ENCODE peak calls at places on chromosomes 5 and 9, in six cellular contexts. One of them, this sample, is unnamed.

GRCh38 chr9:128862401-128862851 is 19.3 kb downstream of the KYAT1 start:
- DNase-seq in progenitor cell of endocrine pancreas: no peak
- DNase-seq in HCT116: no peak
- DNase-seq in activated B cell treated with CpG ODN at 0.5 μM for 24 hours: no peak
- DNase-seq in fibroblast of mammary gland: no peak
- DNase-seq in foreskin fibroblast: no peak
- DNase-seq in this sample: no peak

GRCh38 chr5:142063878-142064331 is 44.7 kb upstream of the NDFIP1 start:
- DNase-seq in progenitor cell of endocrine pancreas: no peak
- DNase-seq in HCT116: no peak
- DNase-seq in activated B cell treated with CpG ODN at 0.5 μM for 24 hours: no peak
- DNase-seq in fibroblast of mammary gland: peak
- DNase-seq in foreskin fibroblast: peak
- DNase-seq in this sample: no peak

GRCh38 chr9:68522126-68522525 is 18.6 kb downstream of the TMEM252 start:
- DNase-seq in progenitor cell of endocrine pancreas: no peak
- DNase-seq in HCT116: no peak
- DNase-seq in activated B cell treated with CpG ODN at 0.5 μM for 24 hours: no peak
- DNase-seq in fibroblast of mammary gland: no peak
- DNase-seq in foreskin fibroblast: no peak
- DNase-seq in this sample: no peak

GRCh38 chr9:37984672-37985611 is 81.0 kb upstream of the SLC25A51 start:
- DNase-seq in progenitor cell of endocrine pancreas: no peak
- DNase-seq in HCT116: no peak
- DNase-seq in activated B cell treated with CpG ODN at 0.5 μM for 24 hours: no peak
- DNase-seq in fibroblast of mammary gland: peak
- DNase-seq in foreskin fibroblast: peak
- DNase-seq in this sample: no peak

GRCh38 chr5:173094012-173094661 is 38.0 kb downstream of the CREBRF start:
- DNase-seq in progenitor cell of endocrine pancreas: no peak
- DNase-seq in HCT116: no peak
- DNase-seq in activated B cell treated with CpG ODN at 0.5 μM for 24 hours: no peak
- DNase-seq in fibroblast of mammary gland: peak
- DNase-seq in foreskin fibroblast: peak
- DNase-seq in this sample: no peak

GRCh38 chr5:112535339-112535738 is 116.3 kb upstream of the EPB41L4A start:
- DNase-seq in progenitor cell of endocrine pancreas: no peak
- DNase-seq in HCT116: no peak
- DNase-seq in activated B cell treated with CpG ODN at 0.5 μM for 24 hours: no peak
- DNase-seq in fibroblast of mammary gland: no peak
- DNase-seq in foreskin fibroblast: no peak
- DNase-seq in this sample: no peak

GRCh38 chr9:37030591-37030939 is 3.5 kb downstream of the PAX5 start:
- DNase-seq in progenitor cell of endocrine pancreas: no peak
- DNase-seq in HCT116: no peak
- DNase-seq in activated B cell treated with CpG ODN at 0.5 μM for 24 hours: no peak
- DNase-seq in fibroblast of mammary gland: no peak
- DNase-seq in foreskin fibroblast: no peak
- DNase-seq in this sample: no peak

GRCh38 chr9:38277601-38278200 is 114.8 kb upstream of the ALDH1B1 start:
- DNase-seq in progenitor cell of endocrine pancreas: no peak
- DNase-seq in HCT116: no peak
- DNase-seq in activated B cell treated with CpG ODN at 0.5 μM for 24 hours: no peak
- DNase-seq in fibroblast of mammary gland: no peak
- DNase-seq in foreskin fibroblast: no peak
- DNase-seq in this sample: no peak

GRCh38 chr5:33968133-33969005 is 16.1 kb downstream of the SLC45A2 start:
- DNase-seq in progenitor cell of endocrine pancreas: no peak
- DNase-seq in HCT116: no peak
- DNase-seq in activated B cell treated with CpG ODN at 0.5 μM for 24 hours: no peak
- DNase-seq in fibroblast of mammary gland: no peak
- DNase-seq in foreskin fibroblast: peak
- DNase-seq in this sample: no peak

GRCh38 chr5:169013846-169014245 is 287.1 kb downstream of the SLIT3 start:
- DNase-seq in progenitor cell of endocrine pancreas: no peak
- DNase-seq in HCT116: no peak
- DNase-seq in activated B cell treated with CpG ODN at 0.5 μM for 24 hours: no peak
- DNase-seq in fibroblast of mammary gland: no peak
- DNase-seq in foreskin fibroblast: peak
- DNase-seq in this sample: no peak

GRCh38 chr5:173302546-173303155 is 25.6 kb downstream of the STC2 start:
- DNase-seq in progenitor cell of endocrine pancreas: no peak
- DNase-seq in HCT116: peak
- DNase-seq in activated B cell treated with CpG ODN at 0.5 μM for 24 hours: no peak
- DNase-seq in fibroblast of mammary gland: peak
- DNase-seq in foreskin fibroblast: peak
- DNase-seq in this sample: no peak

GRCh38 chr9:124465736-124466135 is 15.5 kb downstream of the ADGRD2 start:
- DNase-seq in progenitor cell of endocrine pancreas: no peak
- DNase-seq in HCT116: no peak
- DNase-seq in activated B cell treated with CpG ODN at 0.5 μM for 24 hours: no peak
- DNase-seq in fibroblast of mammary gland: no peak
- DNase-seq in foreskin fibroblast: no peak
- DNase-seq in this sample: no peak

GRCh38 chr5:172497591-172498255 is 43.4 kb upstream of the SH3PXD2B start:
- DNase-seq in progenitor cell of endocrine pancreas: peak
- DNase-seq in HCT116: no peak
- DNase-seq in activated B cell treated with CpG ODN at 0.5 μM for 24 hours: no peak
- DNase-seq in fibroblast of mammary gland: no peak
- DNase-seq in foreskin fibroblast: no peak
- DNase-seq in this sample: no peak

GRCh38 chr9:38358390-38359296 is 33.9 kb upstream of the ALDH1B1 start:
- DNase-seq in progenitor cell of endocrine pancreas: no peak
- DNase-seq in HCT116: no peak
- DNase-seq in activated B cell treated with CpG ODN at 0.5 μM for 24 hours: no peak
- DNase-seq in fibroblast of mammary gland: no peak
- DNase-seq in foreskin fibroblast: no peak
- DNase-seq in this sample: peak

GRCh38 chr9:121781701-121782464 is 130.4 kb downstream of the DAB2IP start:
- DNase-seq in progenitor cell of endocrine pancreas: no peak
- DNase-seq in HCT116: no peak
- DNase-seq in activated B cell treated with CpG ODN at 0.5 μM for 24 hours: no peak
- DNase-seq in fibroblast of mammary gland: no peak
- DNase-seq in foreskin fibroblast: no peak
- DNase-seq in this sample: no peak

GRCh38 chr5:171422902-171423663 is 3.6 kb downstream of the FGF18 start:
- DNase-seq in progenitor cell of endocrine pancreas: no peak
- DNase-seq in HCT116: no peak
- DNase-seq in activated B cell treated with CpG ODN at 0.5 μM for 24 hours: no peak
- DNase-seq in fibroblast of mammary gland: no peak
- DNase-seq in foreskin fibroblast: no peak
- DNase-seq in this sample: peak

GRCh38 chr9:121559183-121559582 is 59.5 kb upstream of the GGTA1 start:
- DNase-seq in progenitor cell of endocrine pancreas: no peak
- DNase-seq in HCT116: no peak
- DNase-seq in activated B cell treated with CpG ODN at 0.5 μM for 24 hours: no peak
- DNase-seq in fibroblast of mammary gland: peak
- DNase-seq in foreskin fibroblast: no peak
- DNase-seq in this sample: no peak

GRCh38 chr5:177131019-177131320 is 2.6 kb upstream of the NSD1 start:
- DNase-seq in progenitor cell of endocrine pancreas: no peak
- DNase-seq in HCT116: no peak
- DNase-seq in activated B cell treated with CpG ODN at 0.5 μM for 24 hours: no peak
- DNase-seq in fibroblast of mammary gland: no peak
- DNase-seq in foreskin fibroblast: no peak
- DNase-seq in this sample: no peak

GRCh38 chr5:108003178-108003577 is 332.4 kb upstream of the EFNA5 start:
- DNase-seq in progenitor cell of endocrine pancreas: no peak
- DNase-seq in HCT116: no peak
- DNase-seq in activated B cell treated with CpG ODN at 0.5 μM for 24 hours: no peak
- DNase-seq in fibroblast of mammary gland: peak
- DNase-seq in foreskin fibroblast: peak
- DNase-seq in this sample: no peak

GRCh38 chr5:149442563-149443182 is 63.6 kb upstream of the IL17B start:
- DNase-seq in progenitor cell of endocrine pancreas: peak
- DNase-seq in HCT116: no peak
- DNase-seq in activated B cell treated with CpG ODN at 0.5 μM for 24 hours: peak
- DNase-seq in fibroblast of mammary gland: peak
- DNase-seq in foreskin fibroblast: peak
- DNase-seq in this sample: peak

GRCh38 chr5:145586664-145587307 is 248.4 kb downstream of the PRELID2 start:
- DNase-seq in progenitor cell of endocrine pancreas: no peak
- DNase-seq in HCT116: no peak
- DNase-seq in activated B cell treated with CpG ODN at 0.5 μM for 24 hours: no peak
- DNase-seq in fibroblast of mammary gland: no peak
- DNase-seq in foreskin fibroblast: no peak
- DNase-seq in this sample: no peak

GRCh38 chr9:86287013-86287412 is 4.7 kb upstream of the ISCA1 start:
- DNase-seq in progenitor cell of endocrine pancreas: no peak
- DNase-seq in HCT116: no peak
- DNase-seq in activated B cell treated with CpG ODN at 0.5 μM for 24 hours: no peak
- DNase-seq in fibroblast of mammary gland: peak
- DNase-seq in foreskin fibroblast: peak
- DNase-seq in this sample: no peak

DNA sequence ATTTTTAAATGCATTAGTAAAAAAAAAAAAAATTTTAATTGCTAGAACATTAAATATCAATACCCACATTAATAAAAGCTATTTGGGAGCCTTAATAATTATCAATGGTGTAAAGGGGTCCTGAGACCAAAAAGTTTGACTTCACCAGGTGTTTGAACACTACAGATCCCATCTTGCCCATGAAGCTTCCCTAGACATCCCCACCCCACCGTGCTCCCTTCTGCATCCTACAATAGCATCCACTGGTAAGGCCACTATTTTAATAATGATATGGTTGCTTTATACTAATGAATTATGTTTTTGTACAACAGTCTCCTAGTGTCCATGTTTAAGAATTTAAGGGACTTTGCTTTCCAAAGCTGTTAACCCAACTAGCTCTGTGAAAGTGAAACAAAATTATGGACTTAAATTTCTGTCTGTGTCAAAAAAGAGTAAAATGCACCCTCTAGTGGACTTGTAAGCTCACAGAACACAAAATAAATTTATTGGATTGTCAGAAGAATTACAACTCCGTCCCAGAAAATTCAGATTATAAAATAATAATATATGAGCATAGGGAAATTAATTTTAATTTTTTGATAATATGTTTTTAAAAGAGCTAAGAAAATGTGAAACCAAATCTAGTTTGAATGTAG is 76.0 kb downstream of the ARL15 start:
- DNase-seq in progenitor cell of endocrine pancreas: no peak
- DNase-seq in HCT116: no peak
- DNase-seq in activated B cell treated with CpG ODN at 0.5 μM for 24 hours: no peak
- DNase-seq in fibroblast of mammary gland: peak
- DNase-seq in foreskin fibroblast: peak
- DNase-seq in this sample: no peak
- TF ChIP-seq CTCF in progenitor cell of endocrine pancreas: peak
- TF ChIP-seq CTCF in HCT116: peak
- TF ChIP-seq CTCF in activated B cell treated with CpG ODN at 0.5 μM for 24 hours: no peak
- TF ChIP-seq CTCF in fibroblast of mammary gland: peak
- TF ChIP-seq CTCF in foreskin fibroblast: peak
- TF ChIP-seq CTCF in this sample: peak

DNA sequence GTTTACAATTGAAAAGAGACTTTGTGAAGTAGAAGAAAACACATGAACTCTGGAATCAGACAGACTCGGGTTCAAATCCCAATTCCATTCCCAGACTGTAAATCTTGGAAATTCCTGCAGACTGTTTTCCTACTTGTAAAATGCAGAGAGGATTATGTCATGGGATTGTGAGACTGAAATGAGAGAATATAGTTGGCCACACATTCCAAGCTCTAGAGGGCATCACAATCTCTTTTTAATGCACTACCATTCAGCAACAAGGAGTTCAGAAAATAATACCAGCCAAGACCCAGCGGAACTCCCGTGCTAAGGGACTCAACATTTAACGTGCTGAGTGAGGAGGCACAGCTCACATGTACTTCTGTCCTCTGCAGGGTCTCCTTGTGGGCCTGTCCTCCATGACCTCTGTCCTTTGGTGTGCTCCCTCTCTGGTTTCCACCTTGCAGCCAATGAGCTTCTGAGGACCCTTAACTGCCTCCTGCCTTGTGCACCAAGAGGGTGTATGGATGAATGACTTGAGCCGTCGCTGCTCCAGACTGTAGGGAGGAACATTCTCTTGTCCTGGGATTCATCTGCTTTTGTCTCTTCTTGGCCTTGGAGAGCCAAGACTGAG is 263.5 kb downstream of the NTRK2 start:
- DNase-seq in progenitor cell of endocrine pancreas: no peak
- DNase-seq in HCT116: no peak
- DNase-seq in activated B cell treated with CpG ODN at 0.5 μM for 24 hours: no peak
- DNase-seq in fibroblast of mammary gland: no peak
- DNase-seq in foreskin fibroblast: no peak
- DNase-seq in this sample: no peak
- TF ChIP-seq CTCF in progenitor cell of endocrine pancreas: peak
- TF ChIP-seq CTCF in HCT116: peak
- TF ChIP-seq CTCF in activated B cell treated with CpG ODN at 0.5 μM for 24 hours: no peak
- TF ChIP-seq CTCF in fibroblast of mammary gland: no peak
- TF ChIP-seq CTCF in foreskin fibroblast: no peak
- TF ChIP-seq CTCF in this sample: no peak

GRCh38 chr5:126300293-126300692 is 122.9 kb upstream of the GRAMD2B start:
- DNase-seq in progenitor cell of endocrine pancreas: no peak
- DNase-seq in HCT116: no peak
- DNase-seq in activated B cell treated with CpG ODN at 0.5 μM for 24 hours: no peak
- DNase-seq in fibroblast of mammary gland: peak
- DNase-seq in foreskin fibroblast: no peak
- DNase-seq in this sample: no peak
- TF ChIP-seq CTCF in progenitor cell of endocrine pancreas: no peak
- TF ChIP-seq CTCF in HCT116: no peak
- TF ChIP-seq CTCF in activated B cell treated with CpG ODN at 0.5 μM for 24 hours: no peak
- TF ChIP-seq CTCF in fibroblast of mammary gland: peak
- TF ChIP-seq CTCF in foreskin fibroblast: no peak
- TF ChIP-seq CTCF in this sample: no peak

DNA sequence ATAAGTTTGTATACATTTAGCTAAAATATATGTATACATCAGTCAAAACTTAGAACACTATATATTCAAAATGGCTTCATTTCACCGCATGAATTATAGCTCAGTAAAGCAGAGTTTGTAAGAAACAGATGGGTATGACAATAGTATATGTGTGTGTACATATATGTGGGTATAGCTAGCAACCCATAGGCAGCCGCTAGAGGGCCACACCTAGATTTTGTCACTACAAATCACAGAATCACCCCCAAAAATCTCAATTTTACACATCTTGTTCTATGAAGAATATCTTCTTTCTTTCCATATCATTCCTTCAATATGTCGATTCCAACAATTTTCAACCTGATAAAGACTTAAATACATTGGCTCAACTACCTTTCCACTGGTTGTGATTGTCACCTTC is 357.8 kb upstream of the CCNG1 start:
- DNase-seq in progenitor cell of endocrine pancreas: no peak
- DNase-seq in HCT116: no peak
- DNase-seq in activated B cell treated with CpG ODN at 0.5 μM for 24 hours: no peak
- DNase-seq in fibroblast of mammary gland: no peak
- DNase-seq in foreskin fibroblast: no peak
- DNase-seq in this sample: no peak
- TF ChIP-seq CTCF in progenitor cell of endocrine pancreas: peak
- TF ChIP-seq CTCF in HCT116: peak
- TF ChIP-seq CTCF in activated B cell treated with CpG ODN at 0.5 μM for 24 hours: no peak
- TF ChIP-seq CTCF in fibroblast of mammary gland: peak
- TF ChIP-seq CTCF in foreskin fibroblast: no peak
- TF ChIP-seq CTCF in this sample: no peak

This sample was measured in natural killer cell.